ENCODE peak calls at places on chromosome 22, in six cellular contexts. One of them, this sample, is unnamed.

GRCh38 chr22:25930083-25930482 is 188.1 kb downstream of the MYO18B start:
- DNase-seq in MCF 10A: no peak
- DNase-seq in stimulated activated CD4-positive, alpha-beta T cell treated with anti-CD3 and anti-CD28 coated beads, Interleukin-1b, Interleukin-23, amount 100 ng/mL, for 24 hours: no peak
- DNase-seq in T-helper 2 cell: no peak
- DNase-seq in HEK293T: no peak
- DNase-seq in OCI-M1: no peak
- DNase-seq in this sample: no peak

GRCh38 chr22:17569971-17570511 is 6.7 kb downstream of the SLC25A18 start:
- DNase-seq in OCI-M1: peak
- DNase-seq in T-helper 2 cell: no peak
- DNase-seq in MCF 10A: peak
- DNase-seq in HEK293T: no peak
- DNase-seq in stimulated activated CD4-positive, alpha-beta T cell treated with anti-CD3 and anti-CD28 coated beads, Interleukin-1b, Interleukin-23, amount 100 ng/mL, for 24 hours: no peak
- DNase-seq in this sample: no peak

GRCh38 chr22:25038239-25038638 is 85.7 kb downstream of the KIAA1671 start:
- DNase-seq in OCI-M1: no peak
- DNase-seq in stimulated activated CD4-positive, alpha-beta T cell treated with anti-CD3 and anti-CD28 coated beads, Interleukin-1b, Interleukin-23, amount 100 ng/mL, for 24 hours: no peak
- DNase-seq in T-helper 2 cell: no peak
- DNase-seq in MCF 10A: no peak
- DNase-seq in HEK293T: no peak
- DNase-seq in this sample: no peak

GRCh38 chr22:45268958-45269844 is 15.5 kb upstream of the UPK3A start:
- DNase-seq in stimulated activated CD4-positive, alpha-beta T cell treated with anti-CD3 and anti-CD28 coated beads, Interleukin-1b, Interleukin-23, amount 100 ng/mL, for 24 hours: peak
- DNase-seq in OCI-M1: peak
- DNase-seq in T-helper 2 cell: peak
- DNase-seq in HEK293T: peak
- DNase-seq in MCF 10A: peak
- DNase-seq in this sample: peak

GRCh38 chr22:42808516-42808915 is 48.6 kb downstream of the ARFGAP3 start:
- DNase-seq in OCI-M1: no peak
- DNase-seq in HEK293T: no peak
- DNase-seq in T-helper 2 cell: no peak
- DNase-seq in MCF 10A: peak
- DNase-seq in stimulated activated CD4-positive, alpha-beta T cell treated with anti-CD3 and anti-CD28 coated beads, Interleukin-1b, Interleukin-23, amount 100 ng/mL, for 24 hours: no peak
- DNase-seq in this sample: no peak

GRCh38 chr22:41810022-41810421 is 9.5 kb downstream of the CCDC134 start:
- DNase-seq in MCF 10A: no peak
- DNase-seq in T-helper 2 cell: no peak
- DNase-seq in stimulated activated CD4-positive, alpha-beta T cell treated with anti-CD3 and anti-CD28 coated beads, Interleukin-1b, Interleukin-23, amount 100 ng/mL, for 24 hours: no peak
- DNase-seq in HEK293T: no peak
- DNase-seq in OCI-M1: no peak
- DNase-seq in this sample: no peak

GRCh38 chr22:26610072-26610958 is 7.5 kb downstream of the CRYBB1 start:
- DNase-seq in OCI-M1: peak
- DNase-seq in HEK293T: no peak
- DNase-seq in MCF 10A: peak
- DNase-seq in stimulated activated CD4-positive, alpha-beta T cell treated with anti-CD3 and anti-CD28 coated beads, Interleukin-1b, Interleukin-23, amount 100 ng/mL, for 24 hours: no peak
- DNase-seq in T-helper 2 cell: no peak
- DNase-seq in this sample: no peak

GRCh38 chr22:35380013-35380412 is 883 bp upstream of the HMOX1 start:
- DNase-seq in stimulated activated CD4-positive, alpha-beta T cell treated with anti-CD3 and anti-CD28 coated beads, Interleukin-1b, Interleukin-23, amount 100 ng/mL, for 24 hours: no peak
- DNase-seq in OCI-M1: no peak
- DNase-seq in HEK293T: no peak
- DNase-seq in MCF 10A: no peak
- DNase-seq in T-helper 2 cell: no peak
- DNase-seq in this sample: no peak

GRCh38 chr22:39356464-39356863 is 6.7 kb downstream of the SYNGR1 start:
- DNase-seq in MCF 10A: no peak
- DNase-seq in stimulated activated CD4-positive, alpha-beta T cell treated with anti-CD3 and anti-CD28 coated beads, Interleukin-1b, Interleukin-23, amount 100 ng/mL, for 24 hours: no peak
- DNase-seq in T-helper 2 cell: no peak
- DNase-seq in HEK293T: no peak
- DNase-seq in OCI-M1: no peak
- DNase-seq in this sample: no peak

GRCh38 chr22:42075277-42075676 is 1.2 kb downstream of the PHETA2 start:
- DNase-seq in T-helper 2 cell: no peak
- DNase-seq in HEK293T: no peak
- DNase-seq in MCF 10A: no peak
- DNase-seq in OCI-M1: no peak
- DNase-seq in stimulated activated CD4-positive, alpha-beta T cell treated with anti-CD3 and anti-CD28 coated beads, Interleukin-1b, Interleukin-23, amount 100 ng/mL, for 24 hours: no peak
- DNase-seq in this sample: no peak

GRCh38 chr22:39534591-39535301 is 2.2 kb upstream of the RPS19BP1 start:
- DNase-seq in OCI-M1: peak
- DNase-seq in T-helper 2 cell: peak
- DNase-seq in MCF 10A: peak
- DNase-seq in stimulated activated CD4-positive, alpha-beta T cell treated with anti-CD3 and anti-CD28 coated beads, Interleukin-1b, Interleukin-23, amount 100 ng/mL, for 24 hours: peak
- DNase-seq in HEK293T: peak
- DNase-seq in this sample: peak

GRCh38 chr22:22928666-22929380 is 41.2 kb downstream of the IGLL5 start:
- DNase-seq in MCF 10A: peak
- DNase-seq in HEK293T: no peak
- DNase-seq in OCI-M1: peak
- DNase-seq in stimulated activated CD4-positive, alpha-beta T cell treated with anti-CD3 and anti-CD28 coated beads, Interleukin-1b, Interleukin-23, amount 100 ng/mL, for 24 hours: no peak
- DNase-seq in T-helper 2 cell: no peak
- DNase-seq in this sample: peak

GRCh38 chr22:32720924-32721323 is 80.6 kb upstream of the TIMP3 start:
- DNase-seq in MCF 10A: no peak
- DNase-seq in T-helper 2 cell: no peak
- DNase-seq in OCI-M1: no peak
- DNase-seq in HEK293T: no peak
- DNase-seq in stimulated activated CD4-positive, alpha-beta T cell treated with anti-CD3 and anti-CD28 coated beads, Interleukin-1b, Interleukin-23, amount 100 ng/mL, for 24 hours: no peak
- DNase-seq in this sample: no peak

GRCh38 chr22:17106785-17107546 is 14.2 kb downstream of the TMEM121B start:
- DNase-seq in MCF 10A: no peak
- DNase-seq in HEK293T: no peak
- DNase-seq in OCI-M1: no peak
- DNase-seq in stimulated activated CD4-positive, alpha-beta T cell treated with anti-CD3 and anti-CD28 coated beads, Interleukin-1b, Interleukin-23, amount 100 ng/mL, for 24 hours: no peak
- DNase-seq in T-helper 2 cell: no peak
- DNase-seq in this sample: peak

GRCh38 chr22:39967103-39967829 is 7.1 kb downstream of the TMA7B start:
- DNase-seq in HEK293T: no peak
- DNase-seq in stimulated activated CD4-positive, alpha-beta T cell treated with anti-CD3 and anti-CD28 coated beads, Interleukin-1b, Interleukin-23, amount 100 ng/mL, for 24 hours: no peak
- DNase-seq in MCF 10A: peak
- DNase-seq in T-helper 2 cell: no peak
- DNase-seq in OCI-M1: peak
- DNase-seq in this sample: no peak

GRCh38 chr22:24247564-24248344 is 2.9 kb upstream of the GGT5 start:
- DNase-seq in MCF 10A: peak
- DNase-seq in stimulated activated CD4-positive, alpha-beta T cell treated with anti-CD3 and anti-CD28 coated beads, Interleukin-1b, Interleukin-23, amount 100 ng/mL, for 24 hours: no peak
- DNase-seq in T-helper 2 cell: peak
- DNase-seq in OCI-M1: peak
- DNase-seq in HEK293T: peak
- DNase-seq in this sample: peak

GRCh38 chr22:26835929-26836528 is 178.6 kb downstream of the MIAT start:
- DNase-seq in T-helper 2 cell: peak
- DNase-seq in stimulated activated CD4-positive, alpha-beta T cell treated with anti-CD3 and anti-CD28 coated beads, Interleukin-1b, Interleukin-23, amount 100 ng/mL, for 24 hours: peak
- DNase-seq in MCF 10A: peak
- DNase-seq in OCI-M1: peak
- DNase-seq in HEK293T: peak
- DNase-seq in this sample: peak

GRCh38 chr22:48560389-48560751 is 1267.3 kb downstream of the BRD1 start:
- DNase-seq in OCI-M1: no peak
- DNase-seq in stimulated activated CD4-positive, alpha-beta T cell treated with anti-CD3 and anti-CD28 coated beads, Interleukin-1b, Interleukin-23, amount 100 ng/mL, for 24 hours: no peak
- DNase-seq in HEK293T: no peak
- DNase-seq in T-helper 2 cell: no peak
- DNase-seq in MCF 10A: no peak
- DNase-seq in this sample: no peak

GRCh38 chr22:32686354-32686753 is 115.2 kb upstream of the TIMP3 start:
- DNase-seq in T-helper 2 cell: no peak
- DNase-seq in HEK293T: no peak
- DNase-seq in OCI-M1: no peak
- DNase-seq in MCF 10A: no peak
- DNase-seq in stimulated activated CD4-positive, alpha-beta T cell treated with anti-CD3 and anti-CD28 coated beads, Interleukin-1b, Interleukin-23, amount 100 ng/mL, for 24 hours: no peak
- DNase-seq in this sample: no peak